ENCODE peak calls at places on chromosomes 7 and 10, in eight cellular contexts. H, Q, E, L, J, D, W and X are unnamed samples. For H3K4me1, the result is how much of the 10 kb centered on the place peaks cover.

GRCh38 chr7:50068026-50068425 is 25.0 kb downstream of the ZPBP start:
- DNase-seq in H (no peak), Q (peak), E (peak), L (peak), J (peak), D (no peak), W (peak), X (peak)

GRCh38 chr7:132255898-132256297 is 320.4 kb downstream of the PLXNA4 start:
- DNase-seq in H (peak), Q (no peak), E (no peak), L (no peak), J (no peak), D (peak), W (no peak), X (no peak)

GRCh38 chr10:18400911-18401260 is 250.5 kb downstream of the NSUN6 start:
- DNase-seq in H (peak), Q (no peak), E (no peak), L (peak), J (no peak), D (peak), W (peak), X (peak)

GRCh38 chr7:111264111-111264868 is 173.4 kb downstream of the LRRN3 start:
- DNase-seq in H (no peak), Q (no peak), E (no peak), L (no peak), J (no peak), D (no peak), W (no peak), X (no peak)

GRCh38 chr10:14416308-14416700 is 85.6 kb upstream of the FRMD4A start:
- DNase-seq in H (peak), Q (no peak), E (no peak), L (no peak), J (no peak), D (no peak), W (no peak), X (no peak)

GRCh38 chr10:3090914-3091313 is 23.6 kb downstream of the PFKP start:
- DNase-seq in H (peak), Q (no peak), E (peak), L (no peak), J (peak), D (no peak), W (peak), X (peak)

GRCh38 chr7:89607797-89608196 is 546.5 kb upstream of the STEAP1 start:
- DNase-seq in H (no peak), Q (no peak), E (no peak), L (peak), J (no peak), D (no peak), W (no peak), X (no peak)

GRCh38 chr7:34131371-34131770 is 226.0 kb downstream of the BMPER start:
- DNase-seq in H (no peak), Q (no peak), E (no peak), L (no peak), J (no peak), D (no peak), W (no peak), X (no peak)

GRCh38 chr7:31307941-31308340 is 32.6 kb downstream of the NEUROD6 start:
- DNase-seq in H (no peak), Q (no peak), E (no peak), L (no peak), J (no peak), D (no peak), W (no peak), X (no peak)

GRCh38 chr10:107899075-107899474 is 734.6 kb upstream of the SORCS1 start:
- DNase-seq in H (no peak), Q (no peak), E (no peak), L (no peak), J (peak), D (no peak), W (peak), X (no peak)

GRCh38 chr10:99676435-99676834 is 17.1 kb downstream of the ENTPD7 start:
- DNase-seq in H (no peak), Q (no peak), E (no peak), L (no peak), J (no peak), D (no peak), W (no peak), X (no peak)

GRCh38 chr7:2934211-2934731 is 90.2 kb upstream of the GNA12 start:
- DNase-seq in H (peak), Q (no peak), E (peak), L (no peak), J (peak), D (peak), W (no peak), X (no peak)

GRCh38 chr10:102452672-102453340 is 1.5 kb upstream of the C10orf95 start:
- DNase-seq in H (peak), Q (no peak), E (peak), L (no peak), J (peak), D (no peak), W (no peak), X (no peak)

GRCh38 chr7:119959811-119960210 is 313.2 kb upstream of the KCND2 start:
- DNase-seq in H (no peak), Q (no peak), E (no peak), L (no peak), J (peak), D (no peak), W (no peak), X (no peak)

GRCh38 chr7:100719523-100720319 is 547 bp upstream of the EPO start:
- DNase-seq in H (no peak), Q (no peak), E (no peak), L (no peak), J (peak), D (no peak), W (no peak), X (no peak)

GRCh38 chr10:131859341-131860020 is 41.3 kb upstream of the PPP2R2D start:
- DNase-seq in H (no peak), Q (no peak), E (no peak), L (no peak), J (no peak), D (no peak), W (no peak), X (no peak)

GRCh38 chr7:69282941-69283340 is 315.3 kb upstream of the AUTS2 start:
- DNase-seq in H (no peak), Q (no peak), E (no peak), L (no peak), J (no peak), D (no peak), W (no peak), X (no peak)

GRCh38 chr10:95264227-95265051 is 26.4 kb downstream of the PDLIM1 start:
- DNase-seq in H (no peak), Q (no peak), E (peak), L (no peak), J (no peak), D (no peak), W (peak), X (peak)

GRCh38 chr10:95267261-95267660 is 23.5 kb downstream of the PDLIM1 start:
- DNase-seq in H (no peak), Q (no peak), E (no peak), L (no peak), J (no peak), D (no peak), W (no peak), X (no peak)

GRCh38 chr10:95268438-95268837 is 22.4 kb downstream of the PDLIM1 start:
- DNase-seq in H (peak), Q (no peak), E (no peak), L (no peak), J (no peak), D (peak), W (no peak), X (peak)

GRCh38 chr10:95265572-95265971 is 25.2 kb downstream of the PDLIM1 start:
- DNase-seq in H (no peak), Q (no peak), E (no peak), L (no peak), J (no peak), D (no peak), W (no peak), X (no peak)

DNA sequence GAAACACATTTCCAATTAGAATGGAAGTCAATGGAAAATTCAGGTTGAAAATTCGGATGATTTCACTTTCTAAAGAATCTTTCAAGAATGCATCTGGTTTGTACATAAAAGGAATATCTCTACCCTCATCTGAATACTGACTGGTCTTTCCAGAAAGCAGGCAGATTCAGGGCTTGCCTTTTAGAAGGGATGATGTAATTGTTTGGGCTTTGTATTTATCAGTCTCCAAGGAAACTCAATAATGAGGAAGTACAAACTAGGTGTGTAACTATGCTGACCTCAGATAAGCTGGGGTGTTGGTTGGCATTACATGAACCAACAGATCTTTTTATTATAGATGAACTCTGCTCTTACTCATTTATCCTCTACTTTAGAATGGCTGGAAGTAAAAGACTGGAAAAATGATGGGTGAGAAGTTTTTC is 24.1 kb downstream of the PDLIM1 start:
- DNase-seq in H (peak), Q (peak), E (peak), L (no peak), J (peak), D (peak), W (peak), X (peak)
- H3K4me1 ChIP-seq in H (under half), Q (under half), E (half or more), L (under half), J (under half), D (under half), W (under half), X (under half)

DNA sequence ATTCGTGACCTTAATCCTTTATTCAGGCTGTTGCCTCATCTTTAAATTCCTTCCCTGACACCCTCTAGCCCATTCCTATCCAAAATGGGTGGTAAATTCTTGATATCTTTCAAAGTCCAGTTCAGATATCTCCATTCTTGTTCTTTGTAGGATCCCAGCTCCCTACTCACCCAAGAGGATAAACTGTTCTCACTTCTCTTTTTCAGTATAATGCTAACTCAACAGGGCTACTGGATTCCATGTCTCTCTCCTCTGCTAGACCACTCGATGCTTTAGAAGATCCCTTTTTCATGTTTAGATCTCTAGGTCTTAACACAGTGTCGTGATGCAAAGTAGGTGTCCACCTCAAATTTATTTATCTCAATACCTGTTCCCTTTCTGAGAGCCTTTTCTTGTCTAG is 231.4 kb upstream of the AOAH start:
- DNase-seq in H (no peak), Q (no peak), E (no peak), L (no peak), J (no peak), D (no peak), W (no peak), X (no peak)
- TF ChIP-seq CTCF in H (no peak), Q (no peak), E (no peak), L (no peak), J (no peak), D (no peak), W (no peak), X (no peak)

GRCh38 chr10:48552946-48553564 is 51.8 kb downstream of the ARHGAP22 start:
- DNase-seq in H (no peak), Q (no peak), E (no peak), L (no peak), J (no peak), D (no peak), W (no peak), X (no peak)
- TF ChIP-seq EZH2phosphoT487 in H (no peak), Q (no peak), E (no peak), L (no peak), J (no peak), D (no peak), W (no peak), X (no peak)

GRCh38 chr7:155374276-155375252 is 76.9 kb downstream of the INSIG1 start:
- DNase-seq in H (no peak), Q (no peak), E (no peak), L (no peak), J (no peak), D (peak), W (peak), X (peak)
- H3K4me1 ChIP-seq in H (under half), Q (under half), E (under half), L (under half), J (under half), D (under half), W (under half), X (under half)